ENCODE peak calls at places on chromosomes 11 and 22, in ten cellular contexts. J is K562, K is cardiac muscle cell, N is breast epithelium, P is ovary, Q is heart left ventricle, I is endodermal cell, M is aorta, C is colonic mucosa, B is SK-N-SH. T is an unnamed sample.

GRCh38 chr22:35783943-35784614 is 66.4 kb downstream of the APOL5 start:
- DNase-seq in M (no peak), K (no peak), N (no peak), B (no peak), C (no peak), I (no peak), J (no peak), Q (no peak), P (no peak), T (no peak)

GRCh38 chr11:57499983-57500461 is 15.5 kb downstream of the SLC43A1 start:
- DNase-seq in B (no peak), C (no peak), I (no peak), Q (no peak), J (no peak), P (no peak), K (no peak), N (no peak), M (no peak), T (no peak)

GRCh38 chr11:32885556-32885955 is 7.1 kb upstream of the QSER1 start:
- DNase-seq in C (no peak), K (no peak), P (no peak), J (no peak), I (no peak), N (no peak), Q (no peak), B (no peak), M (no peak), T (no peak)

GRCh38 chr11:59802639-59803176 is 7.9 kb downstream of the MRPL16 start:
- DNase-seq in P (peak; percentile 16), Q (no peak), C (peak; percentile 60), B (peak; percentile 42), J (peak; percentile 54), K (peak; percentile 55), M (no peak), I (no peak), N (no peak), T (no peak)

GRCh38 chr11:27916541-27917100 is 191.3 kb downstream of the KIF18A start:
- DNase-seq in P (no peak), N (no peak), B (no peak), M (no peak), J (no peak), Q (no peak), C (no peak), K (no peak), I (no peak), T (no peak)

GRCh38 chr11:65576232-65576866 is 496 bp downstream of the EHBP1L1 start:
- DNase-seq in Q (peak; percentile 60), M (no peak), J (no peak), B (no peak), N (no peak), C (no peak), I (no peak), P (peak; percentile 59), K (no peak), T (no peak)

GRCh38 chr11:75547617-75548054 is 14.4 kb upstream of the SERPINH1 start:
- DNase-seq in I (peak; percentile 92), M (peak; percentile 82), P (peak; percentile 76), J (peak; percentile 82), C (peak; percentile 57), B (peak; percentile 88), K (peak; percentile 88), Q (peak; percentile 80), N (peak; percentile 40), T (peak; percentile 86)

GRCh38 chr11:22730319-22730718 is 63.9 kb downstream of the GAS2 start:
- DNase-seq in C (no peak), J (no peak), Q (no peak), M (no peak), I (no peak), B (peak; percentile 3), K (peak; percentile 34), N (no peak), P (no peak), T (no peak)

GRCh38 chr11:69704508-69705245 is 855 bp upstream of the FGF19 start:
- DNase-seq in Q (no peak), I (peak; percentile 98), B (peak; percentile 91), J (peak; percentile 75), M (no peak), P (no peak), K (peak; percentile 74), N (no peak), C (no peak), T (no peak)

GRCh38 chr11:57001674-57002401 is 13.1 kb downstream of the OR5AK2 start:
- DNase-seq in K (no peak), I (no peak), C (no peak), N (no peak), B (no peak), P (no peak), J (peak; percentile 41), Q (no peak), M (no peak), T (no peak)

GRCh38 chr22:19121631-19122142 is 525 bp downstream of the DGCR2 start:
- DNase-seq in Q (peak; percentile 77), K (peak; percentile 68), C (peak; percentile 59), I (peak; percentile 79), N (peak; percentile 42), M (peak; percentile 67), P (peak; percentile 42), B (peak; percentile 77), J (peak; percentile 98), T (peak; percentile 61)

GRCh38 chr11:116576523-116576922 is 196.3 kb downstream of the BUD13 start:
- DNase-seq in P (no peak), N (no peak), K (no peak), C (no peak), I (peak; percentile 58), B (no peak), Q (no peak), J (no peak), M (no peak), T (no peak)

GRCh38 chr11:70825893-70826540 is 426.4 kb downstream of the SHANK2 start:
- DNase-seq in P (no peak), N (no peak), I (no peak), M (no peak), J (no peak), C (no peak), Q (no peak), B (peak; percentile 54), K (no peak), T (no peak)

GRCh38 chr22:49640366-49641095 is 187.1 kb downstream of the BRD1 start:
- DNase-seq in B (no peak), Q (no peak), I (no peak), K (no peak), N (no peak), P (no peak), J (no peak), C (no peak), M (no peak), T (no peak)

GRCh38 chr11:11435673-11436072 is 82.6 kb upstream of the CSNK2A3 start:
- DNase-seq in K (no peak), I (no peak), Q (no peak), J (no peak), P (no peak), C (no peak), M (no peak), B (no peak), N (no peak), T (no peak)
- H3K27ac ChIP-seq in K (no peak overlapping the region), I (no peak overlapping the region), Q (no peak overlapping the region), J (no peak overlapping the region), P (no peak overlapping the region), C (no peak overlapping the region), M (no peak overlapping the region), B (no peak overlapping the region), N (no peak overlapping the region), T (no peak overlapping the region)

GRCh38 chr11:2093575-2094353 is 45.4 kb downstream of the IGF2 start:
- DNase-seq in K (no peak), I (no peak), M (no peak), N (peak; percentile 91), B (no peak), C (no peak), J (no peak), Q (peak; percentile 81), P (no peak), T (no peak)
- H3K4me1 ChIP-seq in K (no peaks in the 10 kb centered on the region), I (peaks cover 3% of the 10 kb centered on the region), M (no peaks in the 10 kb centered on the region), N (peaks cover 6% of the 10 kb centered on the region), B (peaks cover 14% of the 10 kb centered on the region), C (no peaks in the 10 kb centered on the region), J (peaks cover 22% of the 10 kb centered on the region), Q (peaks cover 18% of the 10 kb centered on the region), P (peaks cover 20% of the 10 kb centered on the region), T (peaks cover 52% of the 10 kb centered on the region)

DNA sequence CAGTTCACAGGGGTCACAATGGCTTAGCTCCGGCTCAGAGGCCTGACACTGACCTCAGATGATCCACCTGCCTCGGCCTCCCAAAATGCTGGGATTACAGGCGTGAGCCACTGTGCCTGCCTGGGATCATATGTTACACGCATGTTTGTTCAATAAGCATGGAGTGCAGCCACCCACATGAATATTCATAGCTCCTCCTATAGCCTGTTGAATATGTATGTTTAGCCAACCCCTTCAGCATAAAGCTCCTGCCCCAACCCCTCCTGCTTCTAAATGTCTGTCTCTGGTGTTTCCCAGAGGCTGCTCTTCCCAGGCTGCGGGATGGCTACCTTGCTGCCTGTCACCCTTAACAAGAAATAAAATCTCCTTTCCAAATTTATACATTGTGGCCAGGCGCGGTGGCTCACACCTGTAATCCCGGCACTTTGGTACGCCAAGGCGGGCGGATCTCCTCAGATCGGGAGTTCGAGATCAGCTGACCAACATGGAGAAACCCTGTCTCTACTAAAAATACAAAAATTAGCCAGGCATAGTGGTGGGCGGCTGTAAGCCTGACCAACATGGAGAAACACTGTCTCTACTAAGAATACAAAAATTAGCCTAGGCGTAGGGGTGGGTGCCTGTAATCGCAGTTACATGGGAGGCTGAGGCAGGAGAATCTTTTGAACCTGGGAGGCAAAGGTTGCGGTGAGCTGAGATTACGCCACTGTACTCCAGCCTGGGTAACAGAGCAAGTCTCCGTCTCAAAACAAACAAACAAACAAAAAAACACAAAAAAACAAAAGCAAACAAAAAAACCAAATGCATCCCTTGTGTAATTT is 1.1 kb upstream of the APOBEC3F start:
- DNase-seq in C (no peak), P (no peak), M (no peak), N (no peak), K (no peak), Q (no peak), J (no peak), B (no peak), I (peak; percentile 62), T (no peak)
- H3K27ac ChIP-seq in C (no peak overlapping the region), P (peak overlapping the region; percentile 89), M (no peak overlapping the region), N (peak overlapping the region; percentile 92), K (peak overlapping the region; percentile 54), Q (no peak overlapping the region), J (no peak overlapping the region), B (no peak overlapping the region), I (no peak overlapping the region), T (peak overlapping the region; percentile 87)

DNA sequence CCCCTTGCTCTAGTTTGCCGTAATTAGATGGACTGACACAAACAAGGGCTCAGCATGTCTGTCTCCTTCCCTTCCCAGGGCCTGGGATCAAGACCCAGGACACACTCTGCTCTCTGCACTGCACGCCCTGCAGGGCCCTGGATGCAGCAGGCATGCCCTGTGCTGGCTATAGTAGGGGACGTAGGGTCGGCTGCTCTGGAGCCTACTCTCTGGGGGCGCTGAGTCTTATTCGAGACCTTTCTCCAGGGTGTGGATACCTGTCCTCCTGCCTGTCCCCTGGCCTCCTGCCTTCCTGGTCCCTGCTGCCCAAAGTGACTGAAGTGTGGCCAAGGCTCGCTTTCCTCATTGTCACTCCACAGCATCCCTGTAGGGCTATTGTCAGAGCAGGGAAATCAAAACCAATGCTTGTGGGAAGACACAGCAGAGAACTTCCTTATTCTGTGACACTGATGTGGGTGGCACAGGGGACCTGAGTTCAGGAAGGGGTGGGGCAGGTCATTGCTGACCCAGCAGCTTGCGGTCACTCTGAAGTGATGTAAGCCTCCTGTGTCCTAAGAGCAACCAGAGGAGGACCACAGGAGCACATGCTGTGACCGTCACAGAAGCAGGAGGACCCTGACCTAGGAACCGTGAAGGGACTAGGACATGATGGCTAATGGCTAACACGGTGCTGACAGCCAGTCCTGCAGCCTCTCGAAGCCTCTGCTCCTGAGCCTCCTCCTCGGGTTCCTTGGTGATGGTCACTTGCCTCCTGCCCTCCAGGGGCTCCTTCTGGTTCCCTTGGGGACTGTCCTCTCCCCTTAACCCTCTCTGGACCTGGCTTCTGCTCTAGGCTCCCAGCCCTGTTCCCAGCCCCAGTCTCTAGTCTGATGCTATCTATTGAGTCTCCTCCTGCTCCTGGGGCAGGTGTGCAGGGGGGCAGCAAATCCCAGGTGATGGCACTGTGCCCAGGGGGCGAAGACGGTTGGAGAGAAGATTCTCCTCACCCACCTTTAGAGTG is 10.3 kb downstream of the APOBEC3A start:
- DNase-seq in P (no peak), B (no peak), N (no peak), J (no peak), I (no peak), Q (peak; percentile 48), M (peak; percentile 64), K (no peak), C (no peak), T (peak; percentile 61)
- H3K4me1 ChIP-seq in P (no peaks in the 10 kb centered on the region), B (no peaks in the 10 kb centered on the region), N (no peaks in the 10 kb centered on the region), J (peaks cover 37% of the 10 kb centered on the region), I (peaks cover 6% of the 10 kb centered on the region), Q (no peaks in the 10 kb centered on the region), M (no peaks in the 10 kb centered on the region), K (peaks cover 35% of the 10 kb centered on the region), C (no peaks in the 10 kb centered on the region), T (no peaks in the 10 kb centered on the region)

T was measured in right atrium auricular region.